ENCODE peak calls at places on chromosomes 1 and 21, in eight cellular contexts. G is stomach, V is tibial nerve, S is body of pancreas, E is transverse colon, P is ovary, A is A549, T is IMR-90. K is an unnamed sample.

GRCh38 chr1:48234086-48234485 is 11.6 kb downstream of the SLC5A9 start:
- DNase-seq in G (no peak), V (no peak), S (no peak), E (no peak), P (no peak), A (no peak), T (no peak), K (no peak)

GRCh38 chr1:236978740-236979139 is 25.5 kb downstream of the MT1HL1 start:
- DNase-seq in G (no peak), V (no peak), S (no peak), E (no peak), P (no peak), A (no peak), T (no peak), K (no peak)

GRCh38 chr1:20552728-20553571 is 577 bp downstream of the FAM43B start:
- DNase-seq in G (no peak), V (no peak), S (no peak), E (no peak), P (no peak), A (peak; percentile 26), T (peak; percentile 11), K (peak; percentile 21)

GRCh38 chr1:214280386-214281029 is 451 bp upstream of the SMYD2 start:
- DNase-seq in G (peak; percentile 56), V (peak; percentile 27), S (peak; percentile 52), E (peak; percentile 62), P (peak; percentile 42), A (peak; percentile 54), T (peak; percentile 37), K (peak; percentile 56)

GRCh38 chr1:31977361-31978131 is 36.1 kb upstream of the KHDRBS1 start:
- DNase-seq in G (no peak), V (no peak), S (no peak), E (no peak), P (no peak), A (peak; percentile 65), T (peak; percentile 47), K (no peak)

GRCh38 chr1:3170566-3171453 is 101.8 kb downstream of the PRDM16 start:
- DNase-seq in G (peak; percentile 91), V (peak; percentile 31), S (peak; percentile 94), E (peak; percentile 63), P (peak; percentile 88), A (no peak), T (no peak), K (peak; percentile 84)

GRCh38 chr1:47650205-47650604 is 212.4 kb downstream of the FOXD2 start:
- DNase-seq in G (peak; percentile 25), V (no peak), S (peak; percentile 21), E (peak; percentile 29), P (no peak), A (peak; percentile 87), T (peak; percentile 80), K (peak; percentile 12)

GRCh38 chr21:44708213-44708865 is 3.0 kb downstream of the TSPEAR start:
- DNase-seq in G (peak; percentile 19), V (no peak), S (no peak), E (no peak), P (no peak), A (no peak), T (no peak), K (no peak)

GRCh38 chr1:7097938-7098592 is 312.8 kb downstream of the CAMTA1 start:
- DNase-seq in G (no peak), V (no peak), S (peak; percentile 85), E (no peak), P (no peak), A (no peak), T (no peak), K (no peak)

GRCh38 chr1:153842006-153842471 is 66.8 kb downstream of the SLC27A3 start:
- DNase-seq in G (no peak), V (no peak), S (no peak), E (no peak), P (no peak), A (no peak), T (peak; percentile 12), K (no peak)

GRCh38 chr1:208221291-208221622 is 22.9 kb downstream of the PLXNA2 start:
- DNase-seq in G (no peak), V (no peak), S (peak; percentile 28), E (no peak), P (no peak), A (no peak), T (no peak), K (no peak)
- TF ChIP-seq POLR2A in G (no peak), V (no peak), S (no peak), E (no peak), P (no peak), A (no peak), T (no peak), K (no peak)

GRCh38 chr21:36104306-36105300 is 30.3 kb upstream of the CBR3 start:
- DNase-seq in G (peak; percentile 35), V (peak; percentile 56), S (peak; percentile 58), E (peak; percentile 34), P (peak; percentile 31), A (no peak), T (peak; percentile 26), K (peak; percentile 75)
- H3K27ac ChIP-seq in G (no peak overlapping the region), V (no peak overlapping the region), S (peak overlapping the region; percentile 49), E (no peak overlapping the region), P (no peak overlapping the region), A (no peak overlapping the region), T (no peak overlapping the region), K (no peak overlapping the region)

DNA sequence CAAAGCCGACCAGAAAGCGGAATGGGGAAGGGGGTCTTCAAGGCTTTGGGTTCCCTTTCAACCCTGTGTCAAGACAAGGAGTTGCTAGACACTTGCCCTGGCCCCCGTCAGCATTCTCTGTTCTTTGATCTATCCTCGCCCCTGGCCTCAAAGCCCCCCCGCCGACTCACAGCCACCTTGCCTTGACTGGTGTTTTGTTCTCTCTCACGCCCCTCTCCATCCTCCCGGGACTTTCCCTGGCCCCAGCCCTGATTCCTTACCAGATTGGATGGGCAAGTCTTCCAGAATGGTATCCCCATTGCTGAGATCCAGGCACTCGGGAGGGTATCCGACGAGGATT is 610 bp downstream of the YOD1 start:
- DNase-seq in G (no peak), V (no peak), S (no peak), E (no peak), P (no peak), A (no peak), T (no peak), K (peak; percentile 52)
- TF ChIP-seq CTCF in G (no peak), V (no peak), S (no peak), E (no peak), P (no peak), A (no peak), T (no peak), K (no peak)

GRCh38 chr1:220046052-220046930 is at the start of gene EPRS1:
- DNase-seq in G (peak; percentile 94), V (peak; percentile 81), S (peak; percentile 95), E (peak; percentile 95), P (peak; percentile 90), A (peak; percentile 99), T (peak; percentile 99), K (peak; percentile 95)
- TF ChIP-seq POLR2A in G (no peak), V (peak; percentile 65), S (peak; percentile 72), E (peak; percentile 74), P (peak; percentile 21), A (peak; percentile 83), T (peak; percentile 57), K (no peak)

DNA sequence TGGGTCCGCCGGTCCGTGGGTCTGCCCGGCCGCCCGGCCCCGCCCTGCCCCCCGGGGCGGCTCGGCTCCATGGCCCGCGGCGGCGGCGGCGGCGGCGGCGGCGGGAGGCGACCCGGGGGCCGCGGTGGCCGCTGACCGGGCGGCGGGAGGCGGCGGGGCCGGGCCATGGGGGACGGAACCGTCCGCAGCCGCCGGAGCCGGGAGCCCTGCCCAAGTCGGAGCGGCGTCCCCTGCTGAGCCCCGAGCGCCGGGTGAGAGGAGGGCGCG is 184 bp downstream of the B4GALT2 start:
- DNase-seq in G (no peak), V (no peak), S (no peak), E (no peak), P (no peak), A (no peak), T (no peak), K (no peak)
- H3K27ac ChIP-seq in G (peak overlapping the region; percentile 76), V (peak overlapping the region; percentile 73), S (peak overlapping the region; percentile 76), E (peak overlapping the region; percentile 83), P (peak overlapping the region; percentile 49), A (peak overlapping the region; percentile 84), T (peak overlapping the region; percentile 86), K (peak overlapping the region; percentile 56)

DNA sequence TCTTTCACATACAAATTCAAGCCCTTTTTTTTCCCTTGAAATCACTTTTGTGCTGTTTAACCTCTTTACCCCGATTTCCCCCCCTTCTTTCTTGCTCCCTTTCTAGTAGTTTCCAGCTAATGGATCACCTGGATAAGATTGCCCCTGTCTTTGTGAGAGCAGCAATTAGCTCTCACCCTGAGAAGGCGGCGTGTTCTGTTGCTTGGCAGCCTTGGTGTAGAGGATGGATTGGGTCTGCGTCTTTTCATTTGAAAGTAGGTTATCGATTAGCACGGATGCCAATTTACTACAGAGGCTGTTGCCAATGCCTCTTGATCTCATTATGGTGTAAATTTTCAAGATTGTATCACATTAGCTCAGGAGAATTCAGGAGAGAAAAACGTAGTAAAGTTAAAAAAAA is 26.3 kb downstream of the KIF26B start:
- DNase-seq in G (no peak), V (no peak), S (no peak), E (no peak), P (no peak), A (no peak), T (no peak), K (no peak)
- TF ChIP-seq CTCF in G (no peak), V (no peak), S (no peak), E (no peak), P (no peak), A (no peak), T (no peak), K (no peak)

K was measured in testis.